ENCODE peak calls at places on chromosomes 16 and 17, in five cellular contexts. X is NCI-H446, D is GDM1, N is NCI-H774, E is kidney. G is an unnamed sample.

GRCh38 chr17:79988163-79988971 is 47.3 kb downstream of the TBC1D16 start:
- DNase-seq in D (no peak), X (no peak), E (peak), N (peak), G (no peak)

GRCh38 chr17:70563301-70563820 is 394.0 kb downstream of the KCNJ2 start:
- DNase-seq in X (peak), D (no peak), N (peak), E (no peak), G (no peak)

GRCh38 chr17:68291836-68292688 is 767 bp downstream of the ARSG start:
- DNase-seq in E (peak), D (peak), N (peak), X (peak), G (no peak)

GRCh38 chr17:18964550-18964949 is 12.6 kb downstream of the SLC5A10 start:
- DNase-seq in D (no peak), N (no peak), E (peak), X (no peak), G (no peak)

GRCh38 chr17:76213491-76213890 is 26.8 kb downstream of the RNF157 start:
- DNase-seq in N (no peak), E (no peak), D (no peak), X (no peak), G (no peak)

GRCh38 chr17:79655672-79656290 is 44.9 kb upstream of the RBFOX3 start:
- DNase-seq in X (no peak), N (no peak), D (no peak), E (no peak), G (no peak)

GRCh38 chr16:1790261-1790610 is 3.3 kb downstream of the IGFALS start:
- DNase-seq in E (no peak), N (no peak), X (no peak), D (no peak), G (no peak)

GRCh38 chr17:43200127-43200526 is 11.5 kb upstream of the TMEM106A start:
- DNase-seq in E (no peak), N (no peak), D (no peak), X (no peak), G (no peak)

GRCh38 chr16:23158114-23158513 is 8.9 kb upstream of the USP31 start:
- DNase-seq in E (no peak), D (no peak), X (no peak), N (no peak), G (no peak)

GRCh38 chr16:68668266-68668665 is 23.2 kb downstream of the CDH3 start:
- DNase-seq in X (no peak), N (no peak), D (peak), E (no peak), G (no peak)

GRCh38 chr16:1407749-1408148 is 6.8 kb downstream of the UNKL start:
- DNase-seq in E (no peak), N (no peak), D (no peak), X (peak), G (no peak)

GRCh38 chr16:78002915-78003538 is 19.3 kb upstream of the CLEC3A start:
- DNase-seq in X (peak), N (peak), E (peak), D (peak), G (no peak)

GRCh38 chr17:57853695-57854094 is 3.9 kb upstream of the MRPS23 start:
- DNase-seq in E (peak), D (no peak), X (no peak), N (no peak), G (no peak)

GRCh38 chr16:11386791-11387546 is 41.7 kb downstream of the RMI2 start:
- DNase-seq in D (no peak), X (peak), N (no peak), E (peak), G (no peak)

GRCh38 chr16:89922477-89922883 is 662 bp upstream of the TUBB3 start:
- DNase-seq in X (peak), N (no peak), E (peak), D (no peak), G (no peak)

GRCh38 chr17:7854078-7854777 is 638 bp upstream of the TMEM88 start:
- DNase-seq in E (peak), X (no peak), D (no peak), N (no peak), G (no peak)

GRCh38 chr17:17469996-17470395 is 6.8 kb upstream of the MED9 start:
- DNase-seq in X (no peak), N (no peak), E (no peak), D (no peak), G (no peak)

GRCh38 chr16:81397879-81398516 is 46.6 kb upstream of the CMIP start:
- DNase-seq in X (no peak), N (no peak), E (no peak), D (no peak), G (no peak)

GRCh38 chr17:38982858-38983746 is 15.9 kb upstream of the FBXO47 start:
- DNase-seq in D (peak), E (no peak), N (peak), X (peak), G (peak)

GRCh38 chr16:13892301-13892700 is 27.7 kb upstream of the ERCC4 start:
- DNase-seq in N (no peak), X (no peak), E (no peak), D (no peak), G (no peak)

GRCh38 chr17:28370035-28370743 is at the start of gene VTN:
- DNase-seq in E (peak), N (no peak), X (no peak), D (no peak), G (no peak)

GRCh38 chr17:58710948-58711552 is 18.6 kb downstream of the RAD51C start:
- DNase-seq in E (no peak), N (peak), D (no peak), X (peak), G (no peak)

GRCh38 chr17:83067718-83068261 is 11.6 kb upstream of the METRNL start:
- DNase-seq in N (no peak), D (no peak), E (peak), X (no peak), G (no peak)

GRCh38 chr17:69853533-69854262 is 221.3 kb upstream of the KCNJ16 start:
- DNase-seq in E (no peak), D (no peak), X (peak), N (no peak), G (no peak)

GRCh38 chr16:57000271-57001025 is 11.1 kb downstream of the NLRC5 start:
- DNase-seq in D (no peak), N (no peak), E (peak), X (no peak), G (no peak)

GRCh38 chr17:8855477-8856204 is 11.8 kb downstream of the PIK3R6 start:
- DNase-seq in X (no peak), D (no peak), E (no peak), N (no peak), G (no peak)

GRCh38 chr16:85963746-85964370 is 64.9 kb downstream of the IRF8 start:
- DNase-seq in D (no peak), N (no peak), E (no peak), X (no peak), G (no peak)

GRCh38 chr16:28188085-28188916 is 23.5 kb downstream of the XPO6 start:
- DNase-seq in E (no peak), D (no peak), N (no peak), X (no peak), G (no peak)

GRCh38 chr16:30355144-30355953 is at the start of gene CD2BP2:
- DNase-seq in E (peak), X (peak), N (peak), D (peak), G (peak)

GRCh38 chr16:3530371-3530914 is 29.6 kb downstream of the CLUAP1 start:
- DNase-seq in E (no peak), D (no peak), N (no peak), X (no peak), G (no peak)

GRCh38 chr17:65324977-65325376 is 187.8 kb downstream of the RGS9 start:
- DNase-seq in D (no peak), X (no peak), N (no peak), E (no peak), G (no peak)

GRCh38 chr17:78789149-78789662 is 7.1 kb upstream of the CYTH1 start:
- DNase-seq in N (no peak), X (no peak), E (no peak), D (no peak), G (no peak)

GRCh38 chr17:82849076-82849945 is 9.5 kb upstream of the ZNF750 start:
- DNase-seq in N (no peak), E (peak), D (peak), X (no peak), G (no peak)

GRCh38 chr16:9186061-9186460 is 94.6 kb downstream of the HAPSTR1 start:
- DNase-seq in N (no peak), D (no peak), X (no peak), E (no peak), G (no peak)

GRCh38 chr16:12688972-12689850 is 114.5 kb downstream of the CPPED1 start:
- DNase-seq in N (no peak), E (no peak), X (no peak), D (no peak), G (no peak)